ENCODE peak calls at places on chromosomes 5 and 9, in eight cellular contexts. J is IMR-90, A is lung, U is left ventricle myocardium inferior, E is ovary, L is adrenal gland, N is astrocyte, K is colonic mucosa. H is an unnamed sample.
A peak's percentile ranks its signal among the peaks of the same experiment; 100 is the strongest.

GRCh38 chr9:76534031-76534430 is 75.0 kb downstream of the GCNT1 start:
- DNase-seq in L (no peak), K (no peak), N (peak; percentile 94), J (peak; percentile 63), U (no peak), E (no peak), A (no peak), H (no peak)

GRCh38 chr9:95725045-95725444 is 150.4 kb upstream of the ERCC6L2 start:
- DNase-seq in N (no peak), E (no peak), U (no peak), L (no peak), J (no peak), K (no peak), A (no peak), H (no peak)

GRCh38 chr9:130570200-130570599 is 9.2 kb upstream of the FUBP3 start:
- DNase-seq in J (peak; percentile 51), N (peak; percentile 25), U (no peak), L (peak; percentile 22), A (no peak), K (no peak), E (no peak), H (peak; percentile 43)

GRCh38 chr9:90142580-90142979 is 500.0 kb downstream of the DIRAS2 start:
- DNase-seq in N (peak; percentile 6), U (no peak), J (peak; percentile 25), A (peak; percentile 56), E (no peak), K (peak; percentile 80), L (peak; percentile 51), H (peak; percentile 45)

GRCh38 chr9:112861638-112862555 is 28.8 kb downstream of the SLC46A2 start:
- DNase-seq in L (peak; percentile 28), N (peak; percentile 16), U (peak; percentile 27), E (no peak), A (peak; percentile 56), J (peak; percentile 67), K (no peak), H (peak; percentile 71)

GRCh38 chr5:146744358-146744757 is 134.2 kb downstream of the PPP2R2B start:
- DNase-seq in E (no peak), K (no peak), U (no peak), N (peak; percentile 91), L (peak; percentile 49), J (peak; percentile 36), A (no peak), H (peak; percentile 4)

GRCh38 chr9:125161284-125161918 is 18.1 kb upstream of the SCAI start:
- DNase-seq in E (no peak), A (no peak), L (no peak), K (no peak), J (no peak), N (peak; percentile 27), U (no peak), H (no peak)

GRCh38 chr9:96513622-96514021 is 63.7 kb downstream of the HABP4 start:
- DNase-seq in U (no peak), L (no peak), A (no peak), J (peak; percentile 87), N (peak; percentile 89), K (no peak), E (no peak), H (no peak)

GRCh38 chr9:128764361-128764760 is 7.4 kb downstream of the ZER1 start:
- DNase-seq in K (no peak), J (no peak), U (no peak), L (no peak), E (no peak), N (no peak), A (no peak), H (no peak)

GRCh38 chr9:135512904-135513303 is 8.3 kb upstream of the LCN1 start:
- DNase-seq in U (no peak), N (peak; percentile 19), J (peak; percentile 6), K (no peak), A (no peak), L (no peak), E (no peak), H (no peak)

GRCh38 chr9:131096490-131097258 is at the start of gene AIF1L:
- DNase-seq in N (no peak), A (no peak), K (peak; percentile 38), L (no peak), U (no peak), J (no peak), E (no peak), H (no peak)

GRCh38 chr5:59246470-59247250 is 646.9 kb downstream of the PDE4D start:
- DNase-seq in E (no peak), J (peak; percentile 45), N (peak; percentile 67), U (no peak), K (no peak), A (no peak), L (no peak), H (no peak)

GRCh38 chr9:97109194-97109811 is 70.4 kb upstream of the CTSV start:
- DNase-seq in K (peak; percentile 66), E (no peak), A (no peak), L (peak; percentile 58), J (peak; percentile 6), N (peak; percentile 6), U (no peak), H (peak; percentile 63)

GRCh38 chr9:137157618-137158502 is 12.0 kb downstream of the LRRC26 start:
- DNase-seq in E (no peak), J (no peak), L (no peak), U (no peak), K (no peak), A (no peak), N (no peak), H (no peak)

GRCh38 chr9:129102791-129103594 is 7.6 kb downstream of the CRAT start:
- DNase-seq in L (peak; percentile 62), N (no peak), E (peak; percentile 50), A (peak; percentile 45), U (peak; percentile 34), J (peak; percentile 35), K (peak; percentile 54), H (peak; percentile 59)

GRCh38 chr5:1498623-1499416 is 24.9 kb downstream of the LPCAT1 start:
- DNase-seq in L (no peak), J (no peak), E (no peak), A (no peak), K (no peak), U (no peak), N (no peak), H (no peak)

GRCh38 chr5:177427919-177428573 is 1.6 kb downstream of the GRK6 start:
- DNase-seq in U (no peak), K (no peak), A (no peak), J (no peak), E (no peak), N (no peak), L (no peak), H (no peak)

GRCh38 chr9:79699479-79699878 is 127.7 kb downstream of the TLE4 start:
- DNase-seq in N (no peak), K (no peak), U (no peak), J (no peak), E (no peak), A (no peak), L (no peak), H (no peak)

DNA sequence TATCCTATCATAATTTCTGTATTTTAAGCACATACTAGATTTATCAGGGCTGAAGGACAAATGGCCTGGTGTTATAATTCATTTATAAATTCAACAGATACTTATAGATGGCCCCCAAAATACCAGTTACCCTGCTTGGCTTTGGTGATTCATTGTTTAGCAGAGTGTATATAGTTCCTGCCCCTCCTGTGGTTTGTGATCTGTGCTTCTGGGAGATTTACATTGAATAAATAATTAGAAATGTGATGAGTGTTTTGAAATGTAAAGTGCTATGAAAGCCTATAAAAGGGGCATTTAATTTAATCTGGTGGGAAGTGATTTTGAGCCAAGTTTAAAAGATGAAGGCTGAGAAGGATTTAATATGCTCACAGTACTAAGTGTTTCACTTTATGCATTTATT is 36.7 kb upstream of the ZCCHC7 start:
- DNase-seq in U (no peak), J (peak; percentile 29), A (no peak), K (no peak), N (no peak), L (no peak), E (no peak), H (no peak)
- H3K4me3 ChIP-seq in U (no peak overlapping the region), J (no peak overlapping the region), A (no peak overlapping the region), K (no peak overlapping the region), N (no peak overlapping the region), L (no peak overlapping the region), E (no peak overlapping the region), H (no peak overlapping the region)

GRCh38 chr5:179239256-179240135 is 105.8 kb downstream of the ADAMTS2 start:
- DNase-seq in N (no peak), L (no peak), U (no peak), J (no peak), E (peak; percentile 23), K (no peak), A (no peak), H (no peak)
- TF ChIP-seq CTCF in N (no peak), L (no peak), U (no peak), J (no peak), E (no peak), K (no peak), A (no peak), H (no peak)

GRCh38 chr9:32398207-32398606 is 13.8 kb downstream of the ACO1 start:
- DNase-seq in A (no peak), U (no peak), E (no peak), J (peak; percentile 81), N (peak; percentile 64), K (no peak), L (no peak), H (no peak)

GRCh38 chr9:32395483-32396216 is 11.2 kb downstream of the ACO1 start:
- DNase-seq in L (peak; percentile 79), E (peak; percentile 50), A (no peak), K (no peak), U (peak; percentile 29), N (peak; percentile 92), J (peak; percentile 98), H (peak; percentile 85)

GRCh38 chr9:32401471-32401870 is 17.0 kb downstream of the ACO1 start:
- DNase-seq in K (no peak), L (no peak), N (no peak), A (no peak), U (no peak), E (no peak), J (no peak), H (no peak)

GRCh38 chr9:32403567-32403966 is 19.1 kb downstream of the ACO1 start:
- DNase-seq in J (peak; percentile 15), E (no peak), U (no peak), K (no peak), L (peak; percentile 66), N (no peak), A (no peak), H (no peak)

DNA sequence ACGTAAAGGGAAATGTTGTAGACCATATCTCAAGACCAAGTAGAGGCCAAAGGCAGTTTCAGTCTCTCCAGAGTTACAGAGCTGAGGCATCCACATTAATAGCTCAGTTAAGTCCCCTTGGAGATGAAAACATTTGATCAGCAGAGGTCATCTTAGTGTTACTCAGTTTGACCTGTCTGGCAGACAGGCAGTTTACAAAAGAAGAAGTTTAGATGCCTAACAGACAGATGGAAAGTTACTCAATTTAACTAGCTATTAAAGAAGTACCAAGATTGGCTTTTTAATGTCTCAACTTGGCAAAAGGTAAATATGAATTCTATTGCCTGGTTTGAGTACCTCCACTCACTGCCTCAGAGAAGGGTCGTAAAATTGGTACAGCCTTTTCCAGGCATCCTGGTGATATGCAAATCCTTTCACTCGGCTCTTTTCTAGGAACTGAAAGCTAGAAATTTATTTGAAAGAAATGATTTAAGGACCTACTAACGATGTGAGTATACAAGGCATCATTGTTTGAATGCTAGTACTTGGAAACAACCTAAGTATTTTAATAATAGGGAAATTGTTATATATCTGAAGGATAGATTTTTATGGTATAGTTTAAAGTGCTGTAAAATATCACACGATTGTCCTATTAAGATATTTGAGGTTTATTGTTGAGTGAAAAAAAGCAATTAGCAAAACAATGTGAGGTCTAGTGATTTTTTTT is 14.8 kb downstream of the ACO1 start:
- DNase-seq in U (no peak), K (no peak), L (no peak), E (no peak), J (no peak), N (no peak), A (no peak), H (no peak)
- H3K27me3 ChIP-seq in U (no peaks in the 10 kb centered on the region), K (no peaks in the 10 kb centered on the region), L (no peaks in the 10 kb centered on the region), E (no peaks in the 10 kb centered on the region), J (no peaks in the 10 kb centered on the region), N (no peaks in the 10 kb centered on the region), A (no peaks in the 10 kb centered on the region), H (no peaks in the 10 kb centered on the region)

GRCh38 chr5:141680751-141681201 is 1.3 kb downstream of the ARAP3 start:
- DNase-seq in N (peak; percentile 21), E (no peak), J (peak; percentile 41), U (peak; percentile 67), A (no peak), L (peak; percentile 69), K (peak; percentile 40), H (no peak)
- H3K4me3 ChIP-seq in N (peak overlapping the region; percentile 46), E (no peak overlapping the region), J (no peak overlapping the region), U (peak overlapping the region; percentile 75), A (peak overlapping the region; percentile 1), L (no peak overlapping the region), K (no peak overlapping the region), H (no peak overlapping the region)